ENCODE peak calls at places on chromosomes 5 and 9, in seven cellular contexts. W, A, C, L, X, U and Z are unnamed samples.

GRCh38 chr5:105508519-105508918 is 1945.9 kb upstream of the NUDT12 start:
- DNase-seq in W (peak; percentile 76), A (no peak), C (no peak), L (no peak), X (no peak), U (no peak), Z (no peak)

GRCh38 chr5:73448451-73449136 is at the start of gene FOXD1:
- DNase-seq in W (peak; percentile 96), A (no peak), C (peak; percentile 41), L (peak; percentile 45), X (no peak), U (peak; percentile 35), Z (peak; percentile 77)

GRCh38 chr5:151483647-151484046 is 36.2 kb downstream of the SLC36A1 start:
- DNase-seq in W (no peak), A (peak; percentile 88), C (no peak), L (no peak), X (no peak), U (no peak), Z (no peak)

GRCh38 chr5:175816348-175816747 is 55.0 kb upstream of the CPLX2 start:
- DNase-seq in W (no peak), A (no peak), C (no peak), L (no peak), X (no peak), U (no peak), Z (no peak)

GRCh38 chr5:74294231-74294705 is 346.3 kb downstream of the ENC1 start:
- DNase-seq in W (no peak), A (peak; percentile 53), C (no peak), L (no peak), X (no peak), U (no peak), Z (no peak)

GRCh38 chr5:142806769-142807377 is 36.7 kb downstream of the ARHGAP26 start:
- DNase-seq in W (no peak), A (no peak), C (no peak), L (no peak), X (no peak), U (no peak), Z (no peak)

GRCh38 chr5:157599565-157599964 is 24.0 kb upstream of the ADAM19 start:
- DNase-seq in W (no peak), A (no peak), C (no peak), L (no peak), X (no peak), U (no peak), Z (no peak)

GRCh38 chr9:136572596-136573313 is 26.9 kb upstream of the NOTCH1 start:
- DNase-seq in W (no peak), A (no peak), C (no peak), L (no peak), X (no peak), U (peak; percentile 81), Z (no peak)

GRCh38 chr9:34741628-34742027 is 31.7 kb upstream of the CCL21 start:
- DNase-seq in W (no peak), A (no peak), C (no peak), L (no peak), X (no peak), U (no peak), Z (no peak)

GRCh38 chr5:65359981-65360380 is 121.7 kb downstream of the ADAMTS6 start:
- DNase-seq in W (no peak), A (no peak), C (no peak), L (no peak), X (no peak), U (no peak), Z (peak; percentile 75)

GRCh38 chr9:110142868-110143866 is 64.8 kb downstream of the C9orf152 start:
- DNase-seq in W (peak; percentile 18), A (no peak), C (no peak), L (no peak), X (no peak), U (no peak), Z (peak; percentile 50)

GRCh38 chr5:56607551-56607950 is 207.8 kb upstream of the MAP3K1 start:
- DNase-seq in W (no peak), A (no peak), C (no peak), L (no peak), X (no peak), U (no peak), Z (no peak)

GRCh38 chr5:80668016-80668969 is 13.5 kb upstream of the DHFR start:
- DNase-seq in W (no peak), A (no peak), C (no peak), L (no peak), X (no peak), U (no peak), Z (no peak)

GRCh38 chr9:89605181-89606048 is 603 bp downstream of the GADD45G start:
- DNase-seq in W (peak; percentile 73), A (no peak), C (peak; percentile 61), L (peak; percentile 57), X (no peak), U (peak; percentile 38), Z (peak; percentile 49)